ENCODE peak calls at places on chromosome 16, in five cellular contexts. One of them, this sample, is unnamed.

GRCh38 chr16:85524630-85525463 is 88.3 kb upstream of the GSE1 start:
- DNase-seq in PC-9: peak
- DNase-seq in ovary: no peak
- DNase-seq in ascending aorta: peak
- DNase-seq in K562: no peak
- DNase-seq in this sample: no peak

GRCh38 chr16:77043076-77043475 is 147.9 kb upstream of the MON1B start:
- DNase-seq in PC-9: no peak
- DNase-seq in ovary: no peak
- DNase-seq in K562: no peak
- DNase-seq in ascending aorta: no peak
- DNase-seq in this sample: no peak

GRCh38 chr16:5678371-5678770 is 580.8 kb upstream of the EEF2KMT start:
- DNase-seq in K562: peak
- DNase-seq in ascending aorta: no peak
- DNase-seq in ovary: no peak
- DNase-seq in PC-9: no peak
- DNase-seq in this sample: peak

GRCh38 chr16:50335198-50335958 is 33.4 kb downstream of the BRD7 start:
- DNase-seq in K562: peak
- DNase-seq in ovary: no peak
- DNase-seq in ascending aorta: no peak
- DNase-seq in PC-9: no peak
- DNase-seq in this sample: no peak

GRCh38 chr16:14180431-14181059 is 109.4 kb downstream of the MRTFB start:
- DNase-seq in ascending aorta: no peak
- DNase-seq in PC-9: no peak
- DNase-seq in ovary: no peak
- DNase-seq in K562: no peak
- DNase-seq in this sample: peak

GRCh38 chr16:14036869-14037268 is 34.2 kb upstream of the MRTFB start:
- DNase-seq in ascending aorta: no peak
- DNase-seq in ovary: no peak
- DNase-seq in PC-9: no peak
- DNase-seq in K562: no peak
- DNase-seq in this sample: no peak

GRCh38 chr16:87741700-87742415 is 23.9 kb downstream of the KLHDC4 start:
- DNase-seq in K562: no peak
- DNase-seq in PC-9: no peak
- DNase-seq in ovary: no peak
- DNase-seq in ascending aorta: no peak
- DNase-seq in this sample: no peak

GRCh38 chr16:68732068-68732680 is 4.9 kb upstream of the CDH1 start:
- DNase-seq in ascending aorta: no peak
- DNase-seq in K562: peak
- DNase-seq in ovary: peak
- DNase-seq in PC-9: peak
- DNase-seq in this sample: no peak

GRCh38 chr16:80580109-80580832 is 39.5 kb downstream of the DYNLRB2 start:
- DNase-seq in PC-9: no peak
- DNase-seq in K562: no peak
- DNase-seq in ovary: no peak
- DNase-seq in ascending aorta: no peak
- DNase-seq in this sample: no peak

GRCh38 chr16:85162478-85163277 is 50.4 kb upstream of the CIBAR2 start:
- DNase-seq in ascending aorta: no peak
- DNase-seq in ovary: peak
- DNase-seq in K562: no peak
- DNase-seq in PC-9: no peak
- DNase-seq in this sample: peak

GRCh38 chr16:31487720-31488629 is 5.1 kb downstream of the SLC5A2 start:
- DNase-seq in PC-9: peak
- DNase-seq in ascending aorta: no peak
- DNase-seq in ovary: no peak
- DNase-seq in K562: no peak
- DNase-seq in this sample: peak

GRCh38 chr16:88292007-88292940 is 90.5 kb upstream of the ZNF469 start:
- DNase-seq in ascending aorta: no peak
- DNase-seq in ovary: no peak
- DNase-seq in K562: no peak
- DNase-seq in PC-9: no peak
- DNase-seq in this sample: no peak

GRCh38 chr16:87487361-87487924 is 5.4 kb downstream of the ZCCHC14 start:
- DNase-seq in ascending aorta: no peak
- DNase-seq in ovary: peak
- DNase-seq in PC-9: peak
- DNase-seq in K562: peak
- DNase-seq in this sample: no peak

GRCh38 chr16:17359778-17360177 is 111.0 kb downstream of the XYLT1 start:
- DNase-seq in PC-9: no peak
- DNase-seq in ascending aorta: no peak
- DNase-seq in K562: no peak
- DNase-seq in ovary: no peak
- DNase-seq in this sample: no peak

GRCh38 chr16:28166394-28167208 is 45.2 kb downstream of the XPO6 start:
- DNase-seq in ovary: no peak
- DNase-seq in PC-9: peak
- DNase-seq in K562: no peak
- DNase-seq in ascending aorta: no peak
- DNase-seq in this sample: no peak

GRCh38 chr16:16127469-16128116 is 95.7 kb downstream of the ABCC6 start:
- DNase-seq in K562: peak
- DNase-seq in ascending aorta: no peak
- DNase-seq in PC-9: peak
- DNase-seq in ovary: peak
- DNase-seq in this sample: peak

GRCh38 chr16:85204242-85205010 is 92.2 kb upstream of the CIBAR2 start:
- DNase-seq in K562: no peak
- DNase-seq in ovary: no peak
- DNase-seq in PC-9: no peak
- DNase-seq in ascending aorta: no peak
- DNase-seq in this sample: no peak

GRCh38 chr16:17408296-17408695 is 62.5 kb downstream of the XYLT1 start:
- DNase-seq in PC-9: no peak
- DNase-seq in ascending aorta: no peak
- DNase-seq in K562: no peak
- DNase-seq in ovary: no peak
- DNase-seq in this sample: no peak

GRCh38 chr16:76483510-76483909 is 206.3 kb downstream of the CNTNAP4 start:
- DNase-seq in ascending aorta: no peak
- DNase-seq in ovary: no peak
- DNase-seq in K562: no peak
- DNase-seq in PC-9: no peak
- DNase-seq in this sample: no peak

GRCh38 chr16:69917739-69918138 is 33.4 kb upstream of the CLEC18A start:
- DNase-seq in K562: no peak
- DNase-seq in ascending aorta: no peak
- DNase-seq in ovary: peak
- DNase-seq in PC-9: peak
- DNase-seq in this sample: peak

GRCh38 chr16:6279261-6279660 is 1053.4 kb upstream of the RBFOX1 start:
- DNase-seq in ovary: no peak
- DNase-seq in K562: no peak
- DNase-seq in ascending aorta: no peak
- DNase-seq in PC-9: no peak
- DNase-seq in this sample: no peak

GRCh38 chr16:86934581-86935322 is 356.4 kb downstream of the FOXL1 start:
- DNase-seq in PC-9: no peak
- DNase-seq in ovary: peak
- DNase-seq in K562: no peak
- DNase-seq in ascending aorta: no peak
- DNase-seq in this sample: no peak

GRCh38 chr16:51440096-51440495 is 289.0 kb upstream of the SALL1 start:
- DNase-seq in ovary: no peak
- DNase-seq in PC-9: no peak
- DNase-seq in K562: no peak
- DNase-seq in ascending aorta: no peak
- DNase-seq in this sample: no peak

GRCh38 chr16:5064915-5065314 is 841 bp downstream of the C16orf89 start:
- DNase-seq in ascending aorta: no peak
- DNase-seq in ovary: no peak
- DNase-seq in K562: no peak
- DNase-seq in PC-9: no peak
- DNase-seq in this sample: no peak

GRCh38 chr16:76157629-76158028 is 119.6 kb upstream of the CNTNAP4 start:
- DNase-seq in K562: no peak
- DNase-seq in PC-9: no peak
- DNase-seq in ascending aorta: no peak
- DNase-seq in ovary: no peak
- DNase-seq in this sample: no peak

GRCh38 chr16:63617990-63618763 is 1503.7 kb downstream of the CDH11 start:
- DNase-seq in K562: no peak
- DNase-seq in PC-9: no peak
- DNase-seq in ascending aorta: no peak
- DNase-seq in ovary: no peak
- DNase-seq in this sample: no peak

GRCh38 chr16:84782841-84783240 is 36.9 kb upstream of the CRISPLD2 start:
- DNase-seq in ovary: no peak
- DNase-seq in K562: no peak
- DNase-seq in PC-9: no peak
- DNase-seq in ascending aorta: no peak
- DNase-seq in this sample: no peak

GRCh38 chr16:84356591-84357116 is 11.7 kb upstream of the ATP2C2 start:
- DNase-seq in ascending aorta: no peak
- DNase-seq in K562: no peak
- DNase-seq in PC-9: peak
- DNase-seq in ovary: no peak
- DNase-seq in this sample: no peak

GRCh38 chr16:3187798-3188674 is at the start of gene OR1F1:
- DNase-seq in PC-9: peak
- DNase-seq in ovary: no peak
- DNase-seq in K562: peak
- DNase-seq in ascending aorta: no peak
- DNase-seq in this sample: peak

GRCh38 chr16:9270424-9270823 is 179.0 kb downstream of the HAPSTR1 start:
- DNase-seq in K562: no peak
- DNase-seq in PC-9: no peak
- DNase-seq in ovary: no peak
- DNase-seq in ascending aorta: no peak
- DNase-seq in this sample: no peak

GRCh38 chr16:35599429-35600165 is 2140.2 kb downstream of the TP53TG3F start:
- DNase-seq in ovary: no peak
- DNase-seq in PC-9: no peak
- DNase-seq in K562: no peak
- DNase-seq in ascending aorta: no peak
- DNase-seq in this sample: no peak

GRCh38 chr16:58016841-58017446 is 8.6 kb upstream of the MMP15 start:
- DNase-seq in ovary: no peak
- DNase-seq in ascending aorta: no peak
- DNase-seq in PC-9: no peak
- DNase-seq in K562: no peak
- DNase-seq in this sample: no peak

GRCh38 chr16:19071811-19072777 is 4.7 kb downstream of the COQ7 start:
- DNase-seq in ovary: no peak
- DNase-seq in ascending aorta: no peak
- DNase-seq in K562: peak
- DNase-seq in PC-9: peak
- DNase-seq in this sample: peak

GRCh38 chr16:80557037-80557436 is 16.2 kb downstream of the DYNLRB2 start:
- DNase-seq in ascending aorta: no peak
- DNase-seq in ovary: no peak
- DNase-seq in K562: no peak
- DNase-seq in PC-9: no peak
- DNase-seq in this sample: no peak

GRCh38 chr16:72921106-72921505 is 126.8 kb downstream of the ZFHX3 start:
- DNase-seq in K562: no peak
- DNase-seq in ascending aorta: no peak
- DNase-seq in ovary: no peak
- DNase-seq in PC-9: no peak
- DNase-seq in this sample: no peak

DNA sequence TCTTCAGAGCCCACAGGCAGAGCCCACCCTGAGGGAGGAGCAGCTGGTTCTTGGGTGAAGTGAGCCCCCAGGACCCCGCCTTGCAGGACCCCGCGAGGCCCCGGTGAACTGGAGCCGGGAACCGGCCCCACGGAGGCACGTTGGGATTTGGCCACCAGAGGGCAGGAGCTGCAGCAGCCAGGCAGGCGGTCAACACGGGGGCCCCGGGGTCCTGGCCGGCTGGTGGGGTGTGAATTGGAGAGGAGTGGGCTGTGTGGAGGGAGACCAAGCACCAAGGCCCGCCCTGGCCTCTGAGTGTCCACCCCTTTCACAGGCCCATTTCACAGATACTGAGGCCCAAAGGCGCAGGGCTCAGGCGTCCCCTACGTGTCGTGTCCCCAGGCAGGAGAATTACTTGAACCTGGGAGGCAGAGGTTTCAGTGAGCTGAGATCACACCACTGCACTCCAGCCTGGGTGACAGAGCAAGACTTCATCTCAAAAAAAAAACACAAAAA is 2.2 kb downstream of the DPEP1 start:
- DNase-seq in ovary: no peak
- DNase-seq in K562: peak
- DNase-seq in ascending aorta: no peak
- DNase-seq in PC-9: peak
- DNase-seq in this sample: peak
- TF ChIP-seq CTCF in ovary: peak
- TF ChIP-seq CTCF in K562: peak
- TF ChIP-seq CTCF in ascending aorta: peak
- TF ChIP-seq CTCF in PC-9: peak
- TF ChIP-seq CTCF in this sample: peak

GRCh38 chr16:66324785-66325184 is 41.7 kb upstream of the CDH5 start:
- DNase-seq in K562: peak
- DNase-seq in PC-9: peak
- DNase-seq in ascending aorta: no peak
- DNase-seq in ovary: no peak
- DNase-seq in this sample: peak
- TF ChIP-seq CTCF in K562: peak
- TF ChIP-seq CTCF in PC-9: peak
- TF ChIP-seq CTCF in ascending aorta: no peak
- TF ChIP-seq CTCF in ovary: no peak
- TF ChIP-seq CTCF in this sample: peak

DNA sequence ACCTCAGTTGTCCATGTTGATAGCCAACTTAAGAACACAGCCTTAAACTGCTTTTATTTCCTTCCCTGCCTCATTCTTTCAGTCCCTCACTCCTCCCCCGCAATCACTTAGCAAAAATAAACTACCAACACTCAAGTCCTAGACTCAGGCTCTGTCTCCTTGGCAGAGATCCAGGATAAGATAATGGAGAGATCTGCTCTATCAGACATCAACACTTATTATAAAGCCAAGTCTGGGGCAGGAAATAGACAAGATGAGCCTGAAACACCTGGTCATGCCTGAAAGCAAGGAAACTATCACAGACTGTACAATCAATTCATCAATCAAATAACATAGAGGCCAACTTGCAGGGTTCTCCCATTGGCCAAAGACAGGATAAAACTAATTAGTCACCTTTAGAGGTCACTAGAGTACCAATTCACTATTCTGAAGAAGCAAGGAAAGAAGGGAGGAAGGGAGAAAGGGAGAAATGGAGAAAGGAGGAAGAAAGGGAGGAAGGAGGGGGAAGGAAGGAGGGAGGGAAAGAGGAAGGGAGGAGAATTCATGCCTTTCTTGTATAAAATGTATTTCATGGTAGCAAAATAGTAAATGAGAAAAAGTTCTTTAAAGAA is 15.6 kb downstream of the HYDIN start:
- DNase-seq in ovary: no peak
- DNase-seq in PC-9: no peak
- DNase-seq in ascending aorta: no peak
- DNase-seq in K562: peak
- DNase-seq in this sample: no peak
- TF ChIP-seq CTCF in ovary: no peak
- TF ChIP-seq CTCF in PC-9: no peak
- TF ChIP-seq CTCF in ascending aorta: no peak
- TF ChIP-seq CTCF in K562: peak
- TF ChIP-seq CTCF in this sample: no peak

GRCh38 chr16:66549284-66550131 is at the start of gene TK2:
- DNase-seq in K562: peak
- DNase-seq in ascending aorta: no peak
- DNase-seq in ovary: peak
- DNase-seq in PC-9: peak
- DNase-seq in this sample: peak
- TF ChIP-seq CTCF in K562: peak
- TF ChIP-seq CTCF in ascending aorta: peak
- TF ChIP-seq CTCF in ovary: peak
- TF ChIP-seq CTCF in PC-9: no peak
- TF ChIP-seq CTCF in this sample: no peak

This sample was measured in nephron progenitor cell.